ENCODE peak calls at places on chromosomes 12 and 14, in six cellular contexts. Y is AG09319, V is GM13976, H is GM10248, K is PC-3, Z is left lung. L is an unnamed sample.

GRCh38 chr12:58433969-58434368 is 486.3 kb downstream of the LRIG3 start:
- DNase-seq in Y (no peak), V (no peak), H (no peak), K (peak; percentile 70), Z (no peak), L (no peak)

GRCh38 chr14:35405304-35405996 is 901 bp upstream of the NFKBIA start:
- DNase-seq in Y (no peak), V (no peak), H (no peak), K (no peak), Z (no peak), L (no peak)

GRCh38 chr12:96402061-96402460 is 1.8 kb upstream of the CDK17 start:
- DNase-seq in Y (no peak), V (no peak), H (no peak), K (no peak), Z (no peak), L (no peak)

GRCh38 chr12:90064759-90065158 is 356.1 kb upstream of the ATP2B1 start:
- DNase-seq in Y (no peak), V (no peak), H (no peak), K (no peak), Z (no peak), L (no peak)

GRCh38 chr12:96606134-96606533 is 116.8 kb downstream of the CFAP54 start:
- DNase-seq in Y (no peak), V (no peak), H (no peak), K (no peak), Z (no peak), L (no peak)

GRCh38 chr12:50609292-50609874 is 104.6 kb downstream of the DIP2B start:
- DNase-seq in Y (no peak), V (no peak), H (no peak), K (no peak), Z (no peak), L (no peak)

GRCh38 chr12:58420496-58420895 is 479.1 kb downstream of the ATP23 start:
- DNase-seq in Y (peak; percentile 82), V (no peak), H (no peak), K (peak; percentile 88), Z (no peak), L (no peak)

GRCh38 chr12:26164118-26164517 is 31.3 kb upstream of the SSPN start:
- DNase-seq in Y (no peak), V (no peak), H (no peak), K (no peak), Z (no peak), L (no peak)

GRCh38 chr12:26630546-26631027 is 202.4 kb downstream of the ITPR2 start:
- DNase-seq in Y (no peak), V (no peak), H (no peak), K (peak; percentile 75), Z (no peak), L (no peak)

GRCh38 chr12:64008596-64008995 is 164.1 kb downstream of the SRGAP1 start:
- DNase-seq in Y (no peak), V (no peak), H (no peak), K (no peak), Z (no peak), L (no peak)

GRCh38 chr12:89706551-89707348 is 1.9 kb downstream of the ATP2B1 start:
- DNase-seq in Y (no peak), V (no peak), H (peak; percentile 8), K (peak; percentile 52), Z (peak; percentile 36), L (peak; percentile 10)

GRCh38 chr14:93956082-93956481 is 20.3 kb downstream of the ASB2 start:
- DNase-seq in Y (no peak), V (no peak), H (no peak), K (no peak), Z (no peak), L (no peak)

GRCh38 chr12:2179953-2180736 is 127.4 kb downstream of the CACNA1C start:
- DNase-seq in Y (peak; percentile 87), V (no peak), H (no peak), K (peak; percentile 76), Z (peak; percentile 52), L (no peak)

GRCh38 chr12:2187195-2187963 is 134.6 kb downstream of the CACNA1C start:
- DNase-seq in Y (no peak), V (no peak), H (no peak), K (no peak), Z (no peak), L (no peak)

GRCh38 chr12:2180737-2181082 is 127.9 kb downstream of the CACNA1C start:
- DNase-seq in Y (no peak), V (no peak), H (no peak), K (no peak), Z (no peak), L (no peak)

GRCh38 chr12:2185751-2186341 is 133.1 kb downstream of the CACNA1C start:
- DNase-seq in Y (no peak), V (no peak), H (no peak), K (no peak), Z (no peak), L (no peak)

GRCh38 chr12:2183556-2184541 is 131.1 kb downstream of the CACNA1C start:
- DNase-seq in Y (peak; percentile 81), V (no peak), H (no peak), K (no peak), Z (no peak), L (no peak)
- TF ChIP-seq CTCF in Y (peak; percentile 61), V (no peak), H (no peak), K (no peak), Z (no peak), L (no peak)

DNA sequence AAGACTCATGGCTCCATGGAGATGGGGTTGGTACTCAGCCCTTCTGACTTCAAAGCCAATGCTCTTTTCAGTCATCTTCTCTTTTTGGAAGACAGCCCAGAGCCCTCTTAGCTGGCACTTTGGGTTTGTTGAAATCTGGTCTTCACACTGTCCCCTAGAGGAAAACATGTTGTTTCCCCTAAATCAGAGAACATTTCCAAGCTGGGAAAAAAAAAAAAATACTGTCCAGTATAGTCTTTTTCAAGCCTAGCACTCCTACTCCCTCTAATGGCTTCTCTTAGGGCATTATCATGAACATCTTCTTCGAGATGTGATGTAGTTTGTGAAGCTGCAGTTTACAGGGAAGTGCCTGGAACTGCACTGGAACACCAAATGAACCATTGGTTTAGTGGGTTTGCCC is 3.0 kb upstream of the ZC3H14 start:
- DNase-seq in Y (no peak), V (no peak), H (no peak), K (peak; percentile 63), Z (no peak), L (no peak)
- TF ChIP-seq CTCF in Y (peak; percentile 66), V (no peak), H (no peak), K (peak; percentile 67), Z (no peak), L (no peak)

GRCh38 chr14:103721334-103722120 is 5.9 kb downstream of the ZFYVE21 start:
- DNase-seq in Y (no peak), V (no peak), H (no peak), K (peak; percentile 95), Z (no peak), L (peak; percentile 18)
- TF ChIP-seq CTCF in Y (no peak), V (no peak), H (no peak), K (peak; percentile 15), Z (no peak), L (no peak)

DNA sequence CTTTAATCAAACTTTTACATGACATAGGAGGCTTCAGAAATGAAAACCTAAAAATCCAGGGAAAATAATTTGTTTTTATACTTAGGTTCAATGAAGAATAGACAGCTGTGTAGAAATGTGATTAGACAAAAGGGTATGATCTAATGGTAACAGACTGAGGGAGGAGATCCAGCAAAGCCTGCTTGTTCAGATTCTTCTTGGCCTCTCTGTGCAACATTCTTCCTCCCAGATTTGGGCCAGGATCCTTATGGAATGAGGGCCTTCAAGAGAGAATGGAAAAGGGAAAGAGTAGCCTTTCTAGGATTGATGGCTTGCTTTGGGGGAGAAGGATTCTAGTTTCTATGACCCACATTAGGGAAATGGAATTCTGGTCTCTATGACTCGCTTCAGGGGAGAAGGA is 94.5 kb upstream of the G2E3 start:
- DNase-seq in Y (no peak), V (no peak), H (no peak), K (no peak), Z (no peak), L (no peak)
- TF ChIP-seq CTCF in Y (no peak), V (no peak), H (no peak), K (no peak), Z (no peak), L (no peak)

DNA sequence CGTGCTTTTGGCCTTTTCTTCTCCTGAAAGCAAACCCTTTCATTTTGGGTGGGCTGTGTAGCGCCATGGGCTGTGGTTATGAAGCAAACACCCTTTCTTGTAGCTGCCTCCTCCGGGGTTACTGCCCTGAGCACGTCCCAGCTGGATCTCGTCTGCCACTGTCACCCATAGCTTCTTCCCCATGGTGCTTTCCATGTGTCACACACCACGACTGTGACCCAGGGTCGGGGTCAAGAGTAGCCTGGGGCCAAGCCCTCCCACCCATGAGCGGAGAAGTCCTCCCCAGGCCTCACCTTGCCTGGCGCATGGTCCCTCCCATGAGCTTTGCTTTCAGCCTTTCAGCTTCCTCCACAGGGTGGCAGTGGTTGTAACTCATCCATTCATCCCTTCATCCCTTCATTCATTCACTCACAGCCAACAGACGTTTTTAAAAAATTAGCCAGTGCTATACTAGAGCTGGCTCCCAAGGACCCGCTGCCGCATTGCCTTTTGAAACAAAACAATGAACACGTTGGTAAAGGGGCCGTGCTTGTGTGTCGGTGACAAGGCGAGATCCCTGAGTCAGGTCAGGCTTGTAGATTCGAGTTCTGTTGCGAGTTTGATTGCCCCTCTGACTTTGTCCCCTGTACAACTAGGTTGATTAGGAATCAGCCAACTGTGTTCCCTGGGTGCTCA is 29.5 kb downstream of the MEG3 start:
- DNase-seq in Y (no peak), V (no peak), H (no peak), K (peak; percentile 28), Z (no peak), L (no peak)
- TF ChIP-seq CTCF in Y (no peak), V (no peak), H (no peak), K (peak; percentile 60), Z (no peak), L (no peak)

L was measured in activated CD8-positive, alpha-beta T cell treated with anti-CD3 and anti-CD28 coated beads for 36 hours.